ENCODE peak calls at places on chromosomes 3 and 15, in four cellular contexts. B is HepG2, K is A549, Q is K562. Z is an unnamed sample.

GRCh38 chr3:87336761-87337160 is 60.4 kb upstream of the POU1F1 start:
- DNase-seq in B (no peak), K (no peak), Q (no peak), Z (no peak)

GRCh38 chr15:75596703-75597345 is 17.7 kb upstream of the PTPN9 start:
- DNase-seq in B (no peak), K (no peak), Q (no peak), Z (no peak)

GRCh38 chr15:57149196-57149595 is 227.1 kb upstream of the CGNL1 start:
- DNase-seq in B (no peak), K (no peak), Q (no peak), Z (no peak)

GRCh38 chr3:71206821-71207220 is 376.7 kb downstream of the FOXP1 start:
- DNase-seq in B (no peak), K (no peak), Q (no peak), Z (no peak)

GRCh38 chr3:157163554-157163953 is 3.6 kb upstream of the CCNL1 start:
- DNase-seq in B (no peak), K (no peak), Q (no peak), Z (no peak)

GRCh38 chr15:25182736-25183445 is 228.1 kb downstream of the SNRPN start:
- DNase-seq in B (no peak), K (no peak), Q (no peak), Z (peak; percentile 4)

GRCh38 chr3:182327196-182327681 is 466.1 kb upstream of the ATP11B start:
- DNase-seq in B (no peak), K (no peak), Q (no peak), Z (no peak)

GRCh38 chr3:58651268-58651667 is 15.3 kb downstream of the FAM3D start:
- DNase-seq in B (no peak), K (no peak), Q (no peak), Z (no peak)

GRCh38 chr15:45634442-45635190 is at the start of gene SQOR:
- DNase-seq in B (peak; percentile 68), K (peak; percentile 61), Q (no peak), Z (peak; percentile 89)

GRCh38 chr3:31125413-31126020 is 231.1 kb upstream of the GADL1 start:
- DNase-seq in B (no peak), K (no peak), Q (no peak), Z (no peak)

GRCh38 chr3:57544181-57545125 is at the start of gene DNAH12:
- DNase-seq in B (peak; percentile 64), K (peak; percentile 8), Q (peak; percentile 27), Z (no peak)

GRCh38 chr15:85036716-85037115 is 55.1 kb downstream of the PDE8A start:
- DNase-seq in B (no peak), K (no peak), Q (no peak), Z (peak; percentile 53)

GRCh38 chr3:107884719-107885460 is 205.9 kb downstream of the CD47 start:
- DNase-seq in B (no peak), K (no peak), Q (no peak), Z (peak; percentile 5)

GRCh38 chr3:196569003-196569516 is 600 bp downstream of the FBXO45 start:
- DNase-seq in B (peak; percentile 14), K (peak; percentile 31), Q (peak; percentile 45), Z (peak; percentile 61)

GRCh38 chr3:147653309-147653923 is 244.3 kb downstream of the ZIC1 start:
- DNase-seq in B (no peak), K (no peak), Q (no peak), Z (no peak)

GRCh38 chr3:21331321-21331720 is 419.7 kb downstream of the ZNF385D start:
- DNase-seq in B (no peak), K (no peak), Q (no peak), Z (no peak)

GRCh38 chr3:169289303-169289702 is 374.2 kb downstream of the MECOM start:
- DNase-seq in B (no peak), K (no peak), Q (no peak), Z (no peak)

GRCh38 chr3:140832883-140833282 is 108.8 kb upstream of the SLC25A36 start:
- DNase-seq in B (no peak), K (no peak), Q (no peak), Z (peak; percentile 6)

GRCh38 chr3:52315977-52316764 is at the start of gene DNAH1:
- DNase-seq in B (no peak), K (no peak), Q (no peak), Z (no peak)

GRCh38 chr3:44890852-44891251 is 16.4 kb downstream of the TGM4 start:
- DNase-seq in B (no peak), K (no peak), Q (no peak), Z (peak; percentile 55)

GRCh38 chr3:146382386-146382785 is 87.0 kb downstream of the PLSCR2 start:
- DNase-seq in B (peak; percentile 5), K (peak; percentile 13), Q (no peak), Z (no peak)

GRCh38 chr3:128486157-128486691 is 6.8 kb downstream of the GATA2 start:
- DNase-seq in B (no peak), K (no peak), Q (no peak), Z (no peak)

GRCh38 chr15:56390739-56391267 is 25.6 kb downstream of the TEX9 start:
- DNase-seq in B (no peak), K (no peak), Q (no peak), Z (peak; percentile 3)

GRCh38 chr3:131596884-131597283 is 94.1 kb upstream of the MRPL3 start:
- DNase-seq in B (no peak), K (no peak), Q (no peak), Z (no peak)

GRCh38 chr15:74188216-74188615 is 14.4 kb downstream of the STRA6 start:
- DNase-seq in B (no peak), K (no peak), Q (no peak), Z (no peak)

GRCh38 chr3:43148033-43148432 is 42.2 kb upstream of the POMGNT2 start:
- DNase-seq in B (peak; percentile 59), K (no peak), Q (no peak), Z (no peak)

GRCh38 chr3:111739241-111739952 is 119.7 kb upstream of the PHLDB2 start:
- DNase-seq in B (peak; percentile 91), K (peak; percentile 47), Q (no peak), Z (no peak)

GRCh38 chr3:61650276-61650675 is 88.9 kb downstream of the PTPRG start:
- DNase-seq in B (no peak), K (no peak), Q (no peak), Z (no peak)

GRCh38 chr3:29668728-29669127 is 387.9 kb downstream of the RBMS3 start:
- DNase-seq in B (no peak), K (no peak), Q (no peak), Z (no peak)

GRCh38 chr15:90837052-90837621 is 31.3 kb upstream of the FURIN start:
- DNase-seq in B (no peak), K (no peak), Q (no peak), Z (no peak)

GRCh38 chr3:96813820-96814580 is 394 bp upstream of the EPHA6 start:
- DNase-seq in B (peak; percentile 18), K (peak; percentile 31), Q (no peak), Z (no peak)

GRCh38 chr15:80323285-80323684 is 71.3 kb upstream of the CTXND1 start:
- DNase-seq in B (no peak), K (no peak), Q (no peak), Z (no peak)

GRCh38 chr3:185926445-185926844 is 11.4 kb downstream of the TRA2B start:
- DNase-seq in B (no peak), K (no peak), Q (no peak), Z (no peak)

GRCh38 chr3:119294402-119294888 is 262 bp downstream of the ARHGAP31 start:
- DNase-seq in B (no peak), K (peak; percentile 37), Q (no peak), Z (peak; percentile 76)
- TF ChIP-seq MYC in B (no peak), K (no peak), Q (no peak), Z (no peak)

GRCh38 chr3:35383216-35383615 is 256.1 kb upstream of the ARPP21 start:
- DNase-seq in B (no peak), K (no peak), Q (no peak), Z (no peak)
- TF ChIP-seq MYC in B (no peak), K (no peak), Q (no peak), Z (no peak)

GRCh38 chr15:39752991-39753390 is 29.6 kb downstream of the FSIP1 start:
- DNase-seq in B (no peak), K (no peak), Q (no peak), Z (no peak)

DNA sequence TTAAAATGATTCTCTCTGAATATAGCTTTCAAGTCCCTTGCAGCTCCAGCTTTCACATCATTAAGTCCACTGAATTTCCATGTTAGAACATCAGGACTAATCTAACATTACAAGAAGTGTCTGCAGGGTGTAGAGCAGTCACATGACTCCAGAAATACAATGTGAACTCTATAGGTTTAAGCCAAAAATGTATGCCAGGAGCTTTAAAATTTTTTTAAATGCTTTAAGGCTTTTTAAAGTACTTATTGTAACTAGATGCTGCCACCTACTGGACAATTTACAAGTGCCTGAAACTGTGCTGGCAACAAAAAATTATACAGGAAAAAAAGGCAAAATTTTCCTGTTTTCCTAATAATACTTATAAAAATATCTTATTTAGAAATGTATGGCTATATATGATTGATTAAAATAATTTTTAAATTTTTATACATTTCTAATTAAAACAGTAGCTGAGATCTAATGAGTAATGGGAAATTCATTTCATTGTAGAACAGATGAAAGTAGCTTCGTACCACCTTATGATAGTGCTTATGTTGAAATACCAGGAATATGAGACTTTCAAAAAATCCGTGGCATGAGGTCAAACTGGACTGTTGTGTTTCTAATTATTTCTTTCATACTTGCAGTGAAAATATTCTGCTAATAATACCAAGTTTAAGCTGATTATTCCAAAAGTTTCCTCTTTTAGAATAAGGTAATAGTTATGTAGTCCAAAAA is 25.7 kb downstream of the FSIP1 start:
- DNase-seq in B (peak; percentile 43), K (no peak), Q (peak; percentile 23), Z (peak; percentile 63)
- TF ChIP-seq MYC in B (no peak), K (no peak), Q (no peak), Z (no peak)

DNA sequence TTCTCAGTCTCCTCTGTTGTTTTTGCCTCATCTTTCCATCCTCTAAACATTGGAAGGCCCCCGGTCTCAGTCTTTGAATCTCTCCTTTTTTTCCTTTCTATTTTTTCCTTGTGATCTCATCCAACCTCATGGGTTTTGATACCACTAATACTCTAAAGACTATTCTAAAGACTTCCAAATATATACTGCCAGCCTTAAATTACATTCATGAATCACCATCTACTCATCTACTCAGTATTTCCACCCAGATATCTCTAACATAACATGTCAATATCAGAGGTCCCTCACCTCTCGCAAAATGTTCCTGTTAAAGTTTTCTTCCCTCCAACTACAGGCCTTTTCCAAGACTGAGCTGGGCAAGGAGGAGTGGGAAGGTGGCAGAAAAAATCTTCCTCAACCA is 282.5 kb upstream of the TTC14 start:
- DNase-seq in B (no peak), K (no peak), Q (no peak), Z (no peak)
- TF ChIP-seq MYC in B (no peak), K (no peak), Q (no peak), Z (no peak)

GRCh38 chr3:187736418-187736871 is 8.8 kb downstream of the BCL6 start:
- DNase-seq in B (no peak), K (no peak), Q (peak; percentile 13), Z (peak; percentile 35)
- TF ChIP-seq MYC in B (no peak), K (no peak), Q (no peak), Z (no peak)